ENCODE peak calls at places on chromosomes 6 and 20, in four cellular contexts. I, N, B and X are unnamed samples.

GRCh38 chr20:5180421-5180820 is 53.6 kb downstream of the CDS2 start:
- DNase-seq in N (no peak), I (no peak), B (no peak), X (no peak)

GRCh38 chr20:53617791-53618489 is 24.3 kb upstream of the ZNF217 start:
- DNase-seq in I (peak; percentile 28), B (no peak), N (no peak), X (no peak)

GRCh38 chr6:89530982-89531381 is 98.0 kb downstream of the ANKRD6 start:
- DNase-seq in B (no peak), I (peak; percentile 77), N (no peak), X (no peak)

GRCh38 chr20:402496-402885 is 5.6 kb upstream of the RBCK1 start:
- DNase-seq in B (no peak), I (no peak), N (no peak), X (no peak)

GRCh38 chr20:44762466-44763140 is 16.9 kb downstream of the KCNK15 start:
- DNase-seq in B (no peak), I (no peak), N (no peak), X (no peak)

GRCh38 chr6:141212296-141212695 is 920.4 kb upstream of the GJE1 start:
- DNase-seq in I (no peak), B (no peak), N (peak; percentile 13), X (no peak)

GRCh38 chr6:35046098-35046497 is 95.0 kb downstream of the TCP11 start:
- DNase-seq in N (no peak), B (no peak), I (no peak), X (no peak)

GRCh38 chr6:34359438-34360158 is 32.9 kb downstream of the NUDT3 start:
- DNase-seq in N (peak; percentile 64), B (peak; percentile 72), I (no peak), X (no peak)

GRCh38 chr6:52176550-52176949 is 9.6 kb upstream of the IL17A start:
- DNase-seq in N (no peak), B (no peak), I (no peak), X (no peak)

GRCh38 chr20:13274311-13274965 is 53.4 kb downstream of the ISM1 start:
- DNase-seq in N (no peak), B (no peak), I (no peak), X (no peak)

GRCh38 chr6:117481926-117482239 is 591 bp upstream of the DCBLD1 start:
- DNase-seq in N (no peak), I (no peak), B (no peak), X (no peak)

GRCh38 chr6:138162947-138163569 is 1.3 kb downstream of the ARFGEF3 start:
- DNase-seq in N (no peak), B (no peak), I (no peak), X (no peak)

GRCh38 chr20:3911956-3912355 is 22.8 kb downstream of the PANK2 start:
- DNase-seq in N (no peak), I (no peak), B (no peak), X (no peak)

DNA sequence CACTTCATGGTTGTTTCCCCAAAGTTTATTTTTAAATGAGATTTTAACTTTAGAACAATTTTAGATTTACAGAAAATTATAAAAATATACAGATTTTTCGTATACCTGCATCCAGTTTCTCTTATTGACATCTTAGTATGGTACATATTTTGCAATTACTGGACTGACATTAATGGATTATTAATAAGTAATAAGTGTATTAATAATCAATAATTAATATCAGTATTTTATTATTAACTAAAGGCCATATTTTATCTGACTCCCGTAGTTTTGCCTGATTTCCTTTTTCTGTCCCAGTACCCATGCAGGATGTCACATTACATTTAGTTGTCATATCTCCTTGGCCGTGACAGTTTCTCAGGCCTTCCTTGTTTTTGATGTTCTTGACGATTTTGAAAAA is 307.0 kb downstream of the C6orf118 start:
- DNase-seq in B (no peak), I (no peak), N (no peak), X (no peak)
- H3K4me3 ChIP-seq in B (no peak overlapping the region), I (no peak overlapping the region), N (no peak overlapping the region), X (no peak overlapping the region)

GRCh38 chr20:22475662-22476061 is 108.7 kb downstream of the FOXA2 start:
- DNase-seq in B (no peak), N (no peak), I (no peak), X (no peak)

GRCh38 chr20:22471156-22471836 is 113.1 kb downstream of the FOXA2 start:
- DNase-seq in I (no peak), N (no peak), B (no peak), X (no peak)

GRCh38 chr20:22472386-22472785 is 112.0 kb downstream of the FOXA2 start:
- DNase-seq in B (no peak), I (no peak), N (no peak), X (no peak)

GRCh38 chr20:22473293-22473692 is 111.1 kb downstream of the FOXA2 start:
- DNase-seq in B (no peak), I (no peak), N (no peak), X (no peak)

GRCh38 chr20:22474215-22474614 is 110.2 kb downstream of the FOXA2 start:
- DNase-seq in I (no peak), N (no peak), B (no peak), X (no peak)
- H3K4me3 ChIP-seq in I (no peak overlapping the region), N (no peak overlapping the region), B (no peak overlapping the region), X (no peak overlapping the region)

GRCh38 chr6:135853227-135853626 is 1.7 kb downstream of the PDE7B start:
- DNase-seq in I (no peak), B (peak; percentile 61), N (no peak), X (peak; percentile 79)
- H3K4me3 ChIP-seq in I (peak overlapping the region; percentile 34), B (peak overlapping the region; percentile 67), N (no peak overlapping the region), X (peak overlapping the region; percentile 73)

GRCh38 chr6:45556828-45557227 is 179.1 kb upstream of the SUPT3H start:
- DNase-seq in I (no peak), N (no peak), B (no peak), X (no peak)
- H3K4me3 ChIP-seq in I (no peak overlapping the region), N (no peak overlapping the region), B (no peak overlapping the region), X (no peak overlapping the region)

DNA sequence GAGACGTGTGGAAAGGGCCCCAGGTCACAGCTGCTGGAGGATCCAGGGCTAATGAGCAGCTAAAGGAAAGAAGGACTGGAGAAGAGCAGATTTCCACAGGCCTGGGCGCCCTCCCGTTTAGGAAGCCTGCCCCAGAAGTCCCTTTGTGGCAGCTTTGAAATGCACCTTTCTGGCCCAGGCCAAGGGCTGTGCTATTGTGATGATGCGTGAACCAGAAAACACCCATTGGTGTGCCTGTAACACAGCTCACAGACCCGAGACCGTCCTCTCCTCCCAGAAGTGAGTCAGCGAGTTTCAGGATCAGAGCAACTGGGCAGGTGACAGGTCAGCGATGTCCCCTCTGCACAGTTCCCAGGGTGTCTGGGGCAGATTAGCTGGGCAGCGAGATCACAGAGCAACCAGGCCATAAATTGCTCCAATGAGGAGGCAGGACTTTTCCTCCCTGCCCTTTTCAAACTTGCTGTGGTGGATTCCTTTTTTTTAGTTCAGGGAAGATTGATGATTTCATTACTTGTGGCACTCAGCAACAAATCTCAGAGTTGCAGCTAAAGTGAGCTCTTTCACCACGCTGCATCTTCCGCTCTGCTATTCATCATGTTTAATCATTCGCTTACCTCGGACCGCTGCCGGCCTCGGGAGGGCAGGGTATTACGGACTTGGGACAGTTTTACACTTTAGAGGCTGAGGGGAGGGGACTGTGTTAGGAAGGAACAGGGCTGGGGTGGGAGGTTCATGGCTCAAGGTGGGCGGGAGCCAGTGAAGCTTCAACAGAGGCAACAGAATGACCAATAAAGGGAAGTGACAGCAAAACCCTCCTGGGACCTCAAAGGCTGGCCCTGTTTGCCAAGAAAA is 72.1 kb upstream of the SULF2 start:
- DNase-seq in N (peak; percentile 32), B (no peak), I (peak; percentile 81), X (peak; percentile 64)
- H3K4me3 ChIP-seq in N (no peak overlapping the region), B (no peak overlapping the region), I (peak overlapping the region; percentile 6), X (no peak overlapping the region)

GRCh38 chr6:155106456-155107107 is 111.5 kb downstream of the TIAM2 start:
- DNase-seq in B (no peak), N (no peak), I (no peak), X (no peak)
- H3K4me3 ChIP-seq in B (no peak overlapping the region), N (no peak overlapping the region), I (peak overlapping the region; percentile 16), X (no peak overlapping the region)